ENCODE peak calls at places on chromosome 14, in seven cellular contexts. B, Z, A, W, V, J and L are unnamed samples.

GRCh38 chr14:98944989-98945388 is 327.0 kb downstream of the BCL11B start:
- DNase-seq in A (no peak), W (no peak), B (no peak), V (no peak), Z (no peak), J (no peak), L (no peak)

GRCh38 chr14:26255213-26255612 is 342.6 kb downstream of the NOVA1 start:
- DNase-seq in V (no peak), Z (no peak), A (no peak), J (peak; percentile 19), B (no peak), W (peak; percentile 70), L (peak; percentile 72)

GRCh38 chr14:77041837-77042557 is 13.5 kb upstream of the IRF2BPL start:
- DNase-seq in W (peak; percentile 98), Z (peak; percentile 52), A (no peak), J (no peak), V (no peak), B (no peak), L (peak; percentile 98)

GRCh38 chr14:75888933-75889332 is 92.9 kb downstream of the TGFB3 start:
- DNase-seq in W (no peak), J (no peak), A (no peak), Z (no peak), B (no peak), V (no peak), L (no peak)

GRCh38 chr14:32368107-32368506 is 39.0 kb downstream of the AKAP6 start:
- DNase-seq in Z (no peak), V (no peak), B (no peak), W (no peak), A (no peak), J (no peak), L (no peak)

GRCh38 chr14:67982711-67983608 is 163.4 kb downstream of the RAD51B start:
- DNase-seq in Z (no peak), A (no peak), V (no peak), J (no peak), B (no peak), W (no peak), L (no peak)

GRCh38 chr14:29521526-29522137 is 406.0 kb downstream of the PRKD1 start:
- DNase-seq in V (no peak), B (no peak), Z (no peak), W (peak; percentile 7), J (no peak), A (peak; percentile 3), L (peak; percentile 52)

GRCh38 chr14:99968156-99968920 is 96.9 kb upstream of the EVL start:
- DNase-seq in B (no peak), Z (no peak), A (no peak), W (peak; percentile 90), J (no peak), V (no peak), L (peak; percentile 63)

GRCh38 chr14:49594347-49595089 is 4.2 kb upstream of the LRR1 start:
- DNase-seq in B (no peak), W (peak; percentile 76), Z (no peak), A (peak; percentile 59), V (no peak), J (peak; percentile 80), L (peak; percentile 56)

GRCh38 chr14:99899578-99900178 is 106.5 kb downstream of the EML1 start:
- DNase-seq in Z (no peak), J (no peak), W (peak; percentile 69), B (no peak), A (peak; percentile 35), V (peak; percentile 8), L (peak; percentile 57)

GRCh38 chr14:89900822-89901221 is 53.7 kb downstream of the EFCAB11 start:
- DNase-seq in V (no peak), Z (no peak), B (no peak), A (no peak), W (no peak), J (no peak), L (no peak)

GRCh38 chr14:61177279-61178225 is 103.6 kb downstream of the TMEM30B start:
- DNase-seq in W (no peak), A (no peak), V (peak; percentile 56), J (no peak), B (no peak), Z (no peak), L (no peak)

GRCh38 chr14:55964081-55964480 is 154.1 kb upstream of the PELI2 start:
- DNase-seq in B (no peak), J (no peak), V (no peak), Z (no peak), W (no peak), A (no peak), L (no peak)

GRCh38 chr14:59699422-59699821 is 122.8 kb upstream of the CCDC175 start:
- DNase-seq in V (no peak), A (no peak), W (no peak), J (no peak), B (no peak), Z (no peak), L (no peak)

GRCh38 chr14:75040497-75040896 is 10.8 kb downstream of the MLH3 start:
- DNase-seq in Z (no peak), V (no peak), J (no peak), W (no peak), B (no peak), A (no peak), L (no peak)

GRCh38 chr14:28323951-28324741 is 442.4 kb upstream of the FOXG1 start:
- DNase-seq in A (no peak), Z (no peak), B (no peak), J (no peak), V (no peak), W (no peak), L (no peak)

GRCh38 chr14:57845802-57846531 is 19.9 kb downstream of the SLC35F4 start:
- DNase-seq in J (no peak), A (no peak), Z (no peak), B (no peak), W (peak; percentile 85), V (no peak), L (peak; percentile 15)

DNA sequence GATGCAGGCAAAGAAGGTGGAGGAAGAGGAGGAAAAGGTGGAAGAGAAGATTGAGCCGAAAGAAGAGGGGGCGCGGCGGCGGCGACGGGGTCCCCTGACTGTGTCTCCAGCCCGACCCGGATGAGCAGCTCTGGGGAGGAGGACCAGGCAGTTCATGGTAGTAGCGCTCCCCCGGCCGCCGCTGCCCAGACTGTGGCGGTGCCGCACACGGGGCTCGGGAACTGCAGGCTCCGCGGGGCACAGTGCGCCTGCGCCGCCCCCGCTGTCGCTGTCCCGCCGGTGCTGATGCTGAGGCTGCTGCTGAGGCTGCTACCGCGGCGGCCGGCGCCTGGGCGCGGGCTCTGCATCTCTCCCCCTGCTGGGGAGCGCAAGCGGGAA is at the start of gene KCNH5:
- DNase-seq in J (no peak), Z (no peak), A (no peak), W (peak; percentile 15), B (no peak), V (no peak), L (peak; percentile 41)
- H3K4me3 ChIP-seq in J (no peak within 1 kb of the TSS), Z (peak within 1 kb of the TSS; percentile 28), A (no peak within 1 kb of the TSS), W (peak within 1 kb of the TSS; percentile 48), B (peak within 1 kb of the TSS; percentile 11), V (no peak within 1 kb of the TSS), L (peak within 1 kb of the TSS; percentile 46)

GRCh38 chr14:24238123-24238522 is 4.3 kb downstream of the TINF2 start:
- DNase-seq in B (no peak), W (no peak), J (no peak), V (no peak), Z (no peak), A (no peak), L (no peak)

GRCh38 chr14:24238527-24239037 is 3.8 kb downstream of the TINF2 start:
- DNase-seq in B (no peak), W (no peak), J (no peak), V (no peak), Z (no peak), A (no peak), L (no peak)

GRCh38 chr14:24240110-24240918 is 2.1 kb downstream of the TINF2 start:
- DNase-seq in J (no peak), A (no peak), V (no peak), Z (no peak), B (peak; percentile 21), W (no peak), L (no peak)

GRCh38 chr14:24243336-24243836 is 963 bp upstream of the TINF2 start:
- DNase-seq in V (no peak), W (no peak), B (no peak), Z (no peak), A (peak; percentile 14), J (no peak), L (no peak)

GRCh38 chr14:24241829-24242443 is 487 bp downstream of the TINF2 start:
- DNase-seq in V (peak; percentile 86), B (peak; percentile 97), Z (peak; percentile 94), A (peak; percentile 96), W (peak; percentile 90), J (peak; percentile 94), L (peak; percentile 93)
- TF ChIP-seq CTCF in V (no peak), B (peak; percentile 56), Z (no peak), A (peak; percentile 35), W (peak; percentile 59), J (peak; percentile 56), L (peak; percentile 40)

GRCh38 chr14:70999117-70999516 is 91.9 kb downstream of the PCNX1 start:
- DNase-seq in Z (no peak), A (no peak), J (no peak), B (no peak), W (no peak), V (no peak), L (no peak)

GRCh38 chr14:70993931-70994330 is 86.7 kb downstream of the PCNX1 start:
- DNase-seq in J (no peak), B (no peak), Z (no peak), W (no peak), A (no peak), V (no peak), L (no peak)

DNA sequence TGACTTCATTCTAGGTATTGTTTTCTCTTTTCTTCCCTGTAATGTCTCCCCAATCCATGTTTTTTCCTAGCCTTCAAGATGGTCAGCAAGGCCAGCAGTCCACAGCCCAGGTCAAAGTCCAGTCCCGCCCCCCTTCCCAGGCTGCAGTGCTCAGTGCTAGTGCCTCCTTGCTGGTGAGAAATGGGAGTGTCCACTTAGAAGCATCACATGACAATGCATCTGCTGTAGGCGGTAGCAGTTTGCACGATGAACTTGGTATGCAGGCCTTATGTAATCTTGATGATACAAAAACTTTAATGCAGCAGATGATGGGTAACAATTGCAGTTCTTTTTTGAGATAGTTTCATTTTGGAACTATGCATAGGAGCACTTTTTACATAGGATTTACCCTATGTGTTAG is 88.4 kb downstream of the PCNX1 start:
- DNase-seq in B (peak; percentile 33), V (no peak), Z (no peak), A (no peak), W (no peak), J (peak; percentile 20), L (no peak)
- H3K4me3 ChIP-seq in B (no peak overlapping the region), V (no peak overlapping the region), Z (no peak overlapping the region), A (no peak overlapping the region), W (no peak overlapping the region), J (no peak overlapping the region), L (no peak overlapping the region)

GRCh38 chr14:36452850-36453249 is 67.2 kb downstream of the NKX2-1 start:
- DNase-seq in B (no peak), W (no peak), J (no peak), A (no peak), Z (no peak), V (no peak), L (no peak)

GRCh38 chr14:36454599-36455240 is 65.3 kb downstream of the NKX2-1 start:
- DNase-seq in W (no peak), A (no peak), B (no peak), J (peak; percentile 2), V (no peak), Z (no peak), L (no peak)

GRCh38 chr14:36451346-36452065 is 68.5 kb downstream of the NKX2-1 start:
- DNase-seq in V (no peak), W (no peak), A (no peak), J (no peak), Z (no peak), B (peak; percentile 71), L (no peak)

GRCh38 chr14:36449903-36450302 is 70.1 kb downstream of the NKX2-1 start:
- DNase-seq in V (no peak), W (no peak), B (no peak), J (no peak), A (no peak), Z (no peak), L (no peak)

GRCh38 chr14:36450550-36450949 is 69.5 kb downstream of the NKX2-1 start:
- DNase-seq in A (no peak), J (no peak), W (no peak), V (no peak), Z (no peak), B (no peak), L (no peak)
- TF ChIP-seq CTCF in A (peak; percentile 1), J (no peak), W (no peak), V (peak; percentile 52), Z (no peak), B (no peak), L (no peak)